ENCODE peak calls at places on chromosomes 16 and 17, in nine cellular contexts. R, E, K, V, G, J, C, F and B are unnamed samples.

GRCh38 chr17:9244066-9245052 is 223.0 kb downstream of the NTN1 start:
- DNase-seq in J (peak), G (no peak), E (peak), F (no peak), R (no peak), V (peak), C (no peak), K (no peak), B (no peak)

GRCh38 chr17:58084317-58084981 is 1.2 kb downstream of the DYNLL2 start:
- DNase-seq in K (peak), G (no peak), V (no peak), J (peak), C (peak), R (peak), E (no peak), F (peak), B (peak)

GRCh38 chr16:70508752-70509151 is 14.6 kb downstream of the COG4 start:
- DNase-seq in J (peak), G (no peak), E (no peak), R (no peak), C (no peak), K (no peak), F (no peak), V (no peak), B (no peak)

GRCh38 chr17:82882715-82883446 is 43.1 kb upstream of the ZNF750 start:
- DNase-seq in C (no peak), G (peak), J (no peak), R (no peak), F (peak), V (no peak), E (no peak), K (peak), B (no peak)

GRCh38 chr16:65314246-65315003 is 192.6 kb upstream of the CDH11 start:
- DNase-seq in J (no peak), V (no peak), K (no peak), G (no peak), R (no peak), F (no peak), E (no peak), C (no peak), B (no peak)

GRCh38 chr17:78779848-78780247 is 2.2 kb downstream of the CYTH1 start:
- DNase-seq in E (no peak), C (no peak), R (no peak), J (no peak), K (peak), V (no peak), G (no peak), F (no peak), B (no peak)

GRCh38 chr17:46090871-46091270 is 91.8 kb downstream of the STH start:
- DNase-seq in V (no peak), K (no peak), C (no peak), F (no peak), R (no peak), J (no peak), G (no peak), E (no peak), B (no peak)

GRCh38 chr16:30602595-30603277 is 7.5 kb downstream of the ZNF689 start:
- DNase-seq in J (peak), F (no peak), G (no peak), V (no peak), K (no peak), E (no peak), C (no peak), R (no peak), B (no peak)

GRCh38 chr17:48002920-48003685 is 32.2 kb downstream of the CDK5RAP3 start:
- DNase-seq in G (peak), K (no peak), J (no peak), C (no peak), E (no peak), V (no peak), R (peak), F (no peak), B (no peak)

GRCh38 chr16:75603241-75603640 is 19.8 kb downstream of the ADAT1 start:
- DNase-seq in J (no peak), C (no peak), R (no peak), E (no peak), K (no peak), F (no peak), G (no peak), V (no peak), B (no peak)

GRCh38 chr17:45131294-45131615 is 1.1 kb downstream of the PLCD3 start:
- DNase-seq in K (no peak), V (no peak), C (no peak), F (no peak), E (peak), G (no peak), R (no peak), J (no peak), B (no peak)

GRCh38 chr16:28180660-28181556 is 30.9 kb downstream of the XPO6 start:
- DNase-seq in F (no peak), J (peak), C (no peak), K (no peak), E (no peak), V (no peak), R (no peak), G (no peak), B (no peak)

GRCh38 chr16:13391337-13391736 is 489.9 kb downstream of the SHISA9 start:
- DNase-seq in R (no peak), F (no peak), J (no peak), C (peak), G (no peak), V (no peak), K (no peak), E (no peak), B (no peak)

GRCh38 chr16:17360810-17361209 is 110.0 kb downstream of the XYLT1 start:
- DNase-seq in E (no peak), J (no peak), G (no peak), C (no peak), F (no peak), K (no peak), R (no peak), V (no peak), B (no peak)

GRCh38 chr17:39194985-39195524 is 2.4 kb downstream of the CACNB1 start:
- DNase-seq in K (no peak), C (no peak), E (no peak), R (no peak), V (no peak), F (no peak), J (no peak), G (no peak), B (no peak)

GRCh38 chr17:21460358-21460757 is 84.2 kb downstream of the KCNJ12 start:
- DNase-seq in F (no peak), R (no peak), V (peak), J (peak), G (no peak), C (no peak), K (no peak), E (peak), B (no peak)

GRCh38 chr16:1530349-1530882 is 3.0 kb upstream of the TMEM204 start:
- DNase-seq in F (no peak), K (no peak), E (no peak), G (no peak), C (no peak), V (no peak), R (peak), J (no peak), B (no peak)

GRCh38 chr17:16872836-16873653 is 98.9 kb downstream of the TNFRSF13B start:
- DNase-seq in V (no peak), F (no peak), C (peak), R (peak), K (no peak), E (peak), J (no peak), G (peak), B (peak)

GRCh38 chr17:20066253-20066652 is 57.1 kb downstream of the SPECC1 start:
- DNase-seq in R (no peak), V (peak), K (no peak), C (no peak), E (peak), J (peak), G (no peak), F (no peak), B (no peak)

GRCh38 chr16:89201467-89202377 is 1.4 kb upstream of the SLC22A31 start:
- DNase-seq in J (peak), G (peak), V (no peak), R (peak), K (peak), F (peak), C (peak), E (no peak), B (peak)

GRCh38 chr17:16997514-16998429 is 25.9 kb upstream of the TNFRSF13B start:
- DNase-seq in V (no peak), G (no peak), K (no peak), J (no peak), R (no peak), C (no peak), F (no peak), E (peak), B (no peak)

GRCh38 chr17:8176998-8177731 is 985 bp upstream of the TMEM107 start:
- DNase-seq in C (no peak), K (no peak), V (no peak), F (peak), E (no peak), J (no peak), R (no peak), G (no peak), B (no peak)

GRCh38 chr17:6269474-6269873 is 165.4 kb downstream of the AIPL1 start:
- DNase-seq in G (no peak), V (no peak), J (peak), C (peak), E (no peak), R (no peak), F (no peak), K (no peak), B (peak)

GRCh38 chr16:4481965-4482364 is 5.8 kb downstream of the HMOX2 start:
- DNase-seq in C (no peak), R (no peak), G (no peak), E (no peak), K (no peak), J (no peak), V (no peak), F (no peak), B (no peak)

GRCh38 chr16:70151941-70152509 is 21.6 kb upstream of the CLEC18C start:
- DNase-seq in V (no peak), J (no peak), C (no peak), F (no peak), K (no peak), R (no peak), G (no peak), E (no peak), B (peak)

GRCh38 chr17:35780876-35781409 is 14.5 kb downstream of the MMP28 start:
- DNase-seq in F (no peak), C (no peak), J (no peak), G (no peak), K (no peak), R (no peak), E (no peak), V (no peak), B (no peak)

GRCh38 chr16:50677351-50677750 is 3.8 kb downstream of the SNX20 start:
- DNase-seq in G (no peak), K (no peak), V (no peak), C (no peak), E (no peak), J (no peak), F (peak), R (no peak), B (no peak)

DNA sequence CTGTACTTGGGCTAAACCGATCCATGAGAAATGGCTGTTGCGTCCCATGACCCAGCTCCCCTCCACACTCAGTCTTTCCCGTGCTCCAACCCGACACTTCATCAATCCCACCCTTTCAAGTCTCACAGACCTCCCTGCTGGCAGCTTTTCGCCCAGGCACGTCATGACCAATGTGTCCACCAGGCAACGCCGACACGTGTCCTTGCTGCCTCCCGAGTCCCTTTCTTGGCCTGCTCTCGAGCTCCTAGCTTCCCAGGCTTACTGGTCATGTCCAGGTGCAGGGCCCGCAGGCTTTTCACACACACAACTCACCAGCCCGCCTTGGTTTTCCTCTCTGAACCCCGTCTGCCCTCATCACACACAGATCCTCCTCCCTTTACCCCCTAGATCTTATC is 12.2 kb downstream of the MNT start:
- DNase-seq in J (no peak), V (no peak), R (peak), E (no peak), C (no peak), G (no peak), F (no peak), K (no peak), B (no peak)
- TF ChIP-seq CTCF in J (no peak), V (no peak), R (no peak), E (no peak), C (no peak), G (peak), F (no peak), K (no peak), B (no peak)

GRCh38 chr17:80647746-80648145 is 103.1 kb downstream of the RPTOR start:
- DNase-seq in F (no peak), K (no peak), R (no peak), J (peak), V (peak), C (no peak), E (no peak), G (no peak), B (no peak)

GRCh38 chr17:80650339-80650672 is 105.7 kb downstream of the RPTOR start:
- DNase-seq in R (no peak), C (no peak), G (no peak), V (no peak), K (no peak), F (no peak), J (no peak), E (no peak), B (no peak)

GRCh38 chr17:80650751-80651173 is 106.1 kb downstream of the RPTOR start:
- DNase-seq in V (no peak), G (no peak), F (no peak), J (no peak), R (no peak), C (no peak), E (no peak), K (no peak), B (no peak)

GRCh38 chr17:80649200-80649644 is 104.6 kb downstream of the RPTOR start:
- DNase-seq in K (no peak), R (no peak), V (no peak), E (no peak), J (no peak), G (no peak), C (no peak), F (no peak), B (no peak)

GRCh38 chr17:80649672-80650338 is 105.2 kb downstream of the RPTOR start:
- DNase-seq in E (peak), C (peak), G (peak), K (peak), R (peak), V (peak), F (peak), J (peak), B (peak)
- TF ChIP-seq CTCF in E (peak), C (peak), G (peak), K (peak), R (peak), V (peak), F (peak), J (peak), B (peak)

DNA sequence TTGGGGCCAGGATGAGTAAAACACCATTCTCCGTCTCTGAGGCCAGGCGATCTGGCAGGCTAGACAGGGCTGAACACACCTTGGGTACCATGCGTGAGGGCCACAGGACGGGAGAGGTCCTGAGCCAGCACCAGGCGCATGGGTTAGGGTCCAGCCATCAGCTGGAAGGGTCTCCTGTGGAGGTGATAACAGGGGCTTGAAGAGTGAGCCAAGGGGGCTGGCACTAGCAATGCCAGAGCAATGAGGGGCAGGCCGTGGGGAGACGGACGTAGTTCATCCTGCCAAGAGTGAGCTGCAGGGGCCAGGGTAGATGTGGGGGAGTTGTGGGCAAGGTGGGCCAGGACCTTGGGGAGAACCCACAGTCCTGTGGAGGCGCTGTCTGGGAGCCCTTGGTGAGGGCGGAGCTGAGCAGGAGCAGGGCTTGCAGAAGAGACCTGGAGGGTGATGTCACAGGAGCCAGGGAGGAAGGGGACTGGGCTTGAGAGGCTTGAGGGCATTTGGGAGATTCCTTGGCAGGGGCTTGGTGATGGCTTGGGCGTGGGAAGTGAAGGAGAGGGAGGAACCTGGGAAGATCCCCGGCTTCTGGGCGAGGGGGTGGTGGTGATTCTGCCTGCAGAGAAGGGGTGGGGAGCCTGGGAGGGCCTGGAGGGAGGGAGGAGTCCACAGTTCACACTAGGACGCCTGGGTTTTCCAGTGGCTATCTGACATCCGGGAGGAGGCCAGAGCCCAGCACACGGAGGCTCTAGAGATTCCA is 6.3 kb upstream of the NPTX1 start:
- DNase-seq in J (no peak), R (no peak), K (no peak), F (no peak), V (no peak), G (no peak), C (no peak), E (no peak), B (no peak)
- TF ChIP-seq CTCF in J (no peak), R (no peak), K (no peak), F (no peak), V (no peak), G (no peak), C (no peak), E (no peak), B (no peak)

DNA sequence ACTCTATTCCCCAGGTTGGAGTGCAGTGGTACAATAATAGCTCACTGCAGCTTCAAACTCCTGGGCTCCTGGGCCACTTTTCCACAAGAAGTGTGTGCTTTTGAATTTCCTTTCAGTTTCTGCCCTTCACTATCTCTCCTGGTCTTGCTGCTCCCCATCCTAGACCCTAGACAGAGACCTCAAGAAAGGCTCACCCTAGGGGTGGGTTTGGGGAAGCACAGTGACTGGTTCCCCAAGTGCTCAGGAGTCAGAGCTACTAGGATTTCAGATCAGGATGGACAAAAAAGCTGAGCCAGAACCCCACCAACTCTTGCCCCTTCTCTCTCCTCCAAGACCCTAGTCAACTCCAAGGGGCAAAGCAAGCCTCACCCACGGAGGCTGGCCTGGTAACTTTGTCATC is 1.6 kb upstream of the SEBOX start:
- DNase-seq in G (no peak), E (no peak), V (no peak), F (no peak), J (no peak), C (no peak), K (no peak), R (no peak), B (no peak)
- TF ChIP-seq CTCF in G (no peak), E (no peak), V (no peak), F (no peak), J (peak), C (peak), K (no peak), R (no peak), B (no peak)

GRCh38 chr16:23343643-23344612 is 41.8 kb downstream of the SCNN1B start:
- DNase-seq in V (no peak), K (no peak), J (no peak), G (no peak), E (no peak), R (no peak), F (no peak), C (no peak), B (no peak)

GRCh38 chr16:23353440-23353839 is 51.3 kb downstream of the SCNN1B start:
- DNase-seq in V (no peak), C (no peak), J (no peak), F (no peak), R (no peak), E (no peak), K (no peak), G (no peak), B (no peak)

GRCh38 chr16:23351360-23351759 is 49.3 kb downstream of the SCNN1B start:
- DNase-seq in E (no peak), G (no peak), F (no peak), J (no peak), V (no peak), K (no peak), C (no peak), R (no peak), B (no peak)

GRCh38 chr16:23345237-23345636 is 43.1 kb downstream of the SCNN1B start:
- DNase-seq in E (no peak), J (no peak), K (no peak), F (no peak), C (no peak), V (no peak), G (no peak), R (no peak), B (no peak)

DNA sequence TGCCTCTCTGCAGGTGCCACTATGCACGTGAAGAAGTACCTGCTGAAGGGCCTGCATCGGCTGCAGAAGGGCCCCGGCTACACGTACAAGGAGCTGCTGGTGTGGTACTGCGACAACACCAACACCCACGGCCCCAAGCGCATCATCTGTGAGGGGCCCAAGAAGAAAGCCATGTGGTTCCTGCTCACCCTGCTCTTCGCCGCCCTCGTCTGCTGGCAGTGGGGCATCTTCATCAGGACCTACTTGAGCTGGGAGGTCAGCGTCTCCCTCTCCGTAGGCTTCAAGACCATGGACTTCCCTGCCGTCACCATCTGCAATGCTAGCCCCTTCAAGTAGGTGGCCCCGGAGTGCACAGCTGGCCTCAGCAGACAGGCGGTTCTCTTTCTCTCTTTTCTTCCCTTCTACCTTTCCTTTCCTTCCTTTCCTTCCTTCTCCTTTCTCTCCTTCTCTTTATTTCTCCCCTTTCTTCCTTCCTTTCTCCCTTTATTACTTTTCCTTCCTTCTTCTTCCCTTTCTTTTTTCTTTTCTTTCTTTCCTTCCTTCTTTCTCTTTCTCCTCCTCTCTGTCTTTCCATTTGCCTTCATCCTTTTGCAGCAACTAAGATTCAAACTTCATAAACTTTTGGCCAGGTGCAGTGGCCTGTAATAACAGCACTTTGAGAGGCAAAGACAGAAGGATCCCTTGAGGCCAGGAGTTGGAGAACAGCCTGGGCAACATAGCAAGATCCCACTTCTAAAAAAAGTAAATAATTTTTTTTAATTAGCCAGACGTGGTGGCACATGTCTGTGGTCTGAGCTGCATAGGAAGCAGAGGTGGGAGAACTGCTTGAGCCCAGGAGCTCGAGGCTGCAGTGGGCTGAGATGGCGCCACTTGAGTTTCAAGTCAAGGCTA is 46.7 kb downstream of the SCNN1B start:
- DNase-seq in J (no peak), V (no peak), G (no peak), C (no peak), E (no peak), F (no peak), R (no peak), K (no peak), B (no peak)
- TF ChIP-seq CTCF in J (peak), V (no peak), G (no peak), C (peak), E (no peak), F (no peak), R (no peak), K (no peak), B (no peak)